ENCODE peak calls at places on chromosomes 12 and 14, in six cellular contexts. J is endothelial cell of umbilical vein, G is A673, T is upper lobe of right lung, Z is neural progenitor cell, N is heart left ventricle. S is an unnamed sample. For H3K4me1, the result is how much of the 10 kb centered on the place peaks cover.

GRCh38 chr12:76123301-76124212 is 39.1 kb upstream of the NAP1L1 start:
- DNase-seq in J (peak), G (no peak), T (no peak), Z (peak), N (no peak), S (no peak)

GRCh38 chr14:51554339-51554920 is 97.3 kb upstream of the FRMD6 start:
- DNase-seq in J (peak), G (no peak), T (no peak), Z (no peak), N (no peak), S (no peak)

GRCh38 chr12:34292736-34293625 is 270.7 kb downstream of the ALG10 start:
- DNase-seq in J (no peak), G (no peak), T (peak), Z (no peak), N (no peak), S (no peak)

GRCh38 chr14:92751819-92752218 is 3.4 kb upstream of the LGMN start:
- DNase-seq in J (no peak), G (no peak), T (no peak), Z (peak), N (no peak), S (no peak)

GRCh38 chr12:90953956-90954421 is 987 bp downstream of the CCER1 start:
- DNase-seq in J (no peak), G (peak), T (peak), Z (peak), N (no peak), S (no peak)

GRCh38 chr14:79378020-79378419 is 833.3 kb downstream of the DIO2 start:
- DNase-seq in J (no peak), G (no peak), T (no peak), Z (no peak), N (no peak), S (no peak)

GRCh38 chr12:12024958-12025682 is 45.6 kb upstream of the BCL2L14 start:
- DNase-seq in J (no peak), G (no peak), T (no peak), Z (no peak), N (no peak), S (no peak)

GRCh38 chr14:95387826-95388445 is 68.2 kb upstream of the CLMN start:
- DNase-seq in J (no peak), G (no peak), T (no peak), Z (no peak), N (no peak), S (no peak)

GRCh38 chr14:102005336-102005735 is 41.0 kb downstream of the DYNC1H1 start:
- DNase-seq in J (no peak), G (no peak), T (no peak), Z (no peak), N (no peak), S (no peak)

GRCh38 chr12:80044694-80045046 is 54.7 kb upstream of the OTOGL start:
- DNase-seq in J (peak), G (no peak), T (no peak), Z (no peak), N (no peak), S (no peak)

GRCh38 chr12:107551434-107551833 is 134.2 kb upstream of the PWP1 start:
- DNase-seq in J (no peak), G (no peak), T (no peak), Z (no peak), N (no peak), S (no peak)

GRCh38 chr14:83909507-83909906 is 1620.4 kb upstream of the FLRT2 start:
- DNase-seq in J (no peak), G (no peak), T (no peak), Z (no peak), N (no peak), S (no peak)

GRCh38 chr12:119014368-119014767 is 33.0 kb downstream of the SRRM4 start:
- DNase-seq in J (no peak), G (no peak), T (no peak), Z (no peak), N (no peak), S (no peak)

GRCh38 chr12:65728913-65729793 is 95.1 kb upstream of the HMGA2 start:
- DNase-seq in J (peak), G (peak), T (no peak), Z (peak), N (no peak), S (peak)

GRCh38 chr12:19288603-19289244 is 150.6 kb upstream of the AEBP2 start:
- DNase-seq in J (peak), G (peak), T (no peak), Z (peak), N (no peak), S (peak)

GRCh38 chr12:7229741-7230140 is 40.3 kb downstream of the PEX5 start:
- DNase-seq in J (no peak), G (no peak), T (no peak), Z (no peak), N (no peak), S (no peak)

GRCh38 chr14:95432152-95433093 is 84.0 kb downstream of the SYNE3 start:
- DNase-seq in J (peak), G (peak), T (no peak), Z (peak), N (peak), S (peak)

GRCh38 chr14:61387076-61387475 is 65.7 kb downstream of the PRKCH start:
- DNase-seq in J (no peak), G (no peak), T (no peak), Z (no peak), N (no peak), S (peak)
- H3K4me1 ChIP-seq in J (under half), G (under half), T (half or more), Z (under half), N (half or more), S (under half)

GRCh38 chr12:52523825-52524224 is 3.6 kb upstream of the KRT5 start:
- DNase-seq in J (no peak), G (no peak), T (no peak), Z (no peak), N (no peak), S (no peak)

GRCh38 chr12:52524241-52524897 is 4.2 kb upstream of the KRT5 start:
- DNase-seq in J (no peak), G (no peak), T (no peak), Z (no peak), N (no peak), S (no peak)

GRCh38 chr12:52521175-52521574 is 981 bp upstream of the KRT5 start:
- DNase-seq in J (no peak), G (no peak), T (no peak), Z (no peak), N (no peak), S (no peak)

GRCh38 chr12:52521581-52522266 is 1.5 kb upstream of the KRT5 start:
- DNase-seq in J (no peak), G (no peak), T (no peak), Z (no peak), N (no peak), S (no peak)

GRCh38 chr12:52522346-52523011 is 2.3 kb upstream of the KRT5 start:
- DNase-seq in J (no peak), G (peak), T (no peak), Z (no peak), N (no peak), S (no peak)
- H3K4me3 ChIP-seq in J (no peak), G (no peak), T (no peak), Z (no peak), N (no peak), S (no peak)

GRCh38 chr14:54317396-54317795 is 79.4 kb upstream of the CDKN3 start:
- DNase-seq in J (no peak), G (no peak), T (no peak), Z (no peak), N (no peak), S (no peak)

GRCh38 chr14:54322241-54322640 is 74.6 kb upstream of the CDKN3 start:
- DNase-seq in J (no peak), G (no peak), T (no peak), Z (no peak), N (no peak), S (no peak)

GRCh38 chr14:54325766-54326165 is 71.0 kb upstream of the CDKN3 start:
- DNase-seq in J (no peak), G (no peak), T (no peak), Z (no peak), N (no peak), S (no peak)

DNA sequence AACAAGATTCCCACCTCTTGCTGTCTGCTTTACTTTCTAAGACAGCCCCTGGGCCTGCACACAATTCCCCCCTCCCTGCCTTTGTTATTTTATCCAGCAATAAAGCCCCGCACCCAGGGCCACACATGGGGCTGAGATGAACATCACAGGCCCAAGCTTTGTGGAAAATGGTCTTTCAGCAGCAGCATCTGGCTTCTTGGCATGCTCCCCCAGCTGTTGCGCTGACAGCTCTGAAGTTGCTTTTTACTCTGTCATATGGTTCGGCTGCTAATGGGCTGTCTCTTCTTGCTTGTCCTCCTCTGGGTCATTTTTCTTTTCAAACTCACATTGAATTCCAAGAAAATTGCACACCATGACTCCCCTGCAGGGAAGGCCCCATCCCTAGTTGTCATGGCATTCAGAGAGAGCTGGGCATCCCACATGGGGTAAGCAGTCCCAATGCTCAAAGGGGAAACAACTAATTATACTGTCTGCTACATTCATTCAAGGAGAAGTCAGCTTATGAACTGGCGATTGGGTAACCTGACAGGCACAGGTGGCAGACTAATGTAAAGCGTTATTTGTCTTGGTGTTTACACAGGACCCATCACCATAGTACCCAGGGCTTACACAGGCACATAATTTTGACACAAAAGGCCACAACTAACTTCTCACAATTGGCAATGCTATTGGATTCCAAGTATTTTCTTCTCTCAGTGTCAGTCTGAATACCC is 74.0 kb upstream of the CDKN3 start:
- DNase-seq in J (no peak), G (no peak), T (no peak), Z (no peak), N (no peak), S (no peak)
- TF ChIP-seq CTCF in J (no peak), G (no peak), T (no peak), Z (no peak), N (no peak), S (no peak)

GRCh38 chr14:91241848-91242247 is 2.7 kb downstream of the GPR68 start:
- DNase-seq in J (no peak), G (no peak), T (no peak), Z (no peak), N (no peak), S (no peak)
- H3K4me1 ChIP-seq in J (under half), G (under half), T (under half), Z (under half), N (under half), S (under half)

DNA sequence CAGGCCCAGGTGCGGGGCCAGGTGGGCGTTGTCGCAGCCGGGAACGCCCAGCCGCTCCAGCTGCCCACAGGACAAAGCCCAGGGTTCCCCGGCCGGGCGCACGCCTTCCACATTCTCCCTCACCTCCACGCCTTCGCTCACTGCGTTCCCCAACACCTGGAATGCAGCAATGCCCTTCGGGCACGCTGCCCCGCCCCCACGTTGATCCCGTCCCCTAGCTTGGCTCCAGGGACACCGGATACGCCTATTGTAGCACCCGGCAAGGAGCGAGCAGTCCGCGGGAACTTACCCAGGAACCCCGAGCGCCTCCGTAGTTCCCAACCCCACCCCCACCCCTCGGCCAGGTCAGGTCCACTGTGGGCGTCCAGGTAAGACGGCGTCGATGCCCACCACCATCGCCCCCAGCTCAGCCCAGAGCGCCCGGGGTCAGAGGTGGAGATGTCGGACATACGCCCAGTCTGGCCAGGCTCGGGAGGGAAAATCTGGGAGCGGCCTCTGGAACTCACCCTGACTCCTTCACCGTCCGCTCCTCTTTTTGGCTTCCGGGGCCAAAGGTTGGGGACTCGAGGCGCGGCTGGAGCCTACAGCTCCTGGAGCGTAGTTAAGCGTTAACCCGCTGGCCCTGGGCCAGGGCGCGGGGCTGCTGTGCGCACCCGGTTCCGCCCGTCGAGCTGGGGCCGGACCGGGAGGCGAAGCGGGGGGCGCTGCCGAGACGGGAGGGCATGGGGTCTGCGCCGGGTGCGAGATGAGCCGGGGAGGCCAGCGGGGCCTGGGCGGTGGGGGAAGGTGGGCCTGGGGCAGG is 600 bp upstream of the CEP170B start:
- DNase-seq in J (no peak), G (peak), T (peak), Z (peak), N (no peak), S (peak)
- H3K4me3 ChIP-seq in J (peak), G (peak), T (peak), Z (peak), N (peak), S (peak)

S was measured in Caco-2.